ENCODE peak calls at places on chromosomes 11 and 22, in four cellular contexts. One of them, this sample, is unnamed.

GRCh38 chr22:30279389-30279788 is 9.9 kb downstream of the CASTOR1 start:
- DNase-seq in GM23248: peak; percentile 87
- DNase-seq in IMR-90: no peak
- DNase-seq in heart right ventricle: peak; percentile 58
- DNase-seq in this sample: no peak

GRCh38 chr11:121318848-121319834 is 26.6 kb downstream of the SC5D start:
- DNase-seq in heart right ventricle: no peak
- DNase-seq in GM23248: peak; percentile 74
- DNase-seq in IMR-90: peak; percentile 56
- DNase-seq in this sample: no peak

GRCh38 chr11:46298699-46299424 is 21.4 kb downstream of the CREB3L1 start:
- DNase-seq in heart right ventricle: no peak
- DNase-seq in GM23248: peak; percentile 93
- DNase-seq in IMR-90: peak; percentile 93
- DNase-seq in this sample: no peak

GRCh38 chr22:44365832-44366231 is 53.1 kb upstream of the SHISAL1 start:
- DNase-seq in IMR-90: no peak
- DNase-seq in heart right ventricle: no peak
- DNase-seq in GM23248: no peak
- DNase-seq in this sample: no peak

GRCh38 chr11:15341587-15341986 is 226.9 kb downstream of the INSC start:
- DNase-seq in IMR-90: no peak
- DNase-seq in GM23248: no peak
- DNase-seq in heart right ventricle: no peak
- DNase-seq in this sample: no peak

GRCh38 chr22:44566911-44567310 is 68.9 kb upstream of the RTL6 start:
- DNase-seq in heart right ventricle: no peak
- DNase-seq in GM23248: no peak
- DNase-seq in IMR-90: no peak
- DNase-seq in this sample: no peak

GRCh38 chr22:19942071-19942885 is 660 bp upstream of the TXNRD2 start:
- DNase-seq in IMR-90: peak; percentile 69
- DNase-seq in heart right ventricle: no peak
- DNase-seq in GM23248: peak; percentile 82
- DNase-seq in this sample: no peak

GRCh38 chr11:1739576-1739975 is 10.8 kb downstream of the IFITM10 start:
- DNase-seq in heart right ventricle: no peak
- DNase-seq in IMR-90: no peak
- DNase-seq in GM23248: no peak
- DNase-seq in this sample: no peak

GRCh38 chr22:25081409-25081824 is 118.2 kb upstream of the CRYBB3 start:
- DNase-seq in heart right ventricle: no peak
- DNase-seq in GM23248: peak; percentile 41
- DNase-seq in IMR-90: peak; percentile 4
- DNase-seq in this sample: no peak

GRCh38 chr11:105144887-105145286 is 5.3 kb upstream of the CARD18 start:
- DNase-seq in IMR-90: peak; percentile 89
- DNase-seq in heart right ventricle: no peak
- DNase-seq in GM23248: peak; percentile 80
- DNase-seq in this sample: no peak

GRCh38 chr11:74680035-74680671 is 51.1 kb downstream of the CHRDL2 start:
- DNase-seq in GM23248: no peak
- DNase-seq in heart right ventricle: no peak
- DNase-seq in IMR-90: no peak
- DNase-seq in this sample: no peak

GRCh38 chr22:37211853-37212173 is 464 bp downstream of the SSTR3 start:
- DNase-seq in GM23248: no peak
- DNase-seq in heart right ventricle: no peak
- DNase-seq in IMR-90: no peak
- DNase-seq in this sample: no peak

GRCh38 chr11:41954034-41954433 is 494.6 kb upstream of the LRRC4C start:
- DNase-seq in heart right ventricle: no peak
- DNase-seq in GM23248: peak; percentile 0
- DNase-seq in IMR-90: no peak
- DNase-seq in this sample: no peak

GRCh38 chr11:128302425-128303186 is 284.8 kb downstream of the ETS1 start:
- DNase-seq in GM23248: no peak
- DNase-seq in IMR-90: no peak
- DNase-seq in heart right ventricle: no peak
- DNase-seq in this sample: no peak

GRCh38 chr11:128575174-128575955 is 12.0 kb downstream of the ETS1 start:
- DNase-seq in heart right ventricle: no peak
- DNase-seq in GM23248: no peak
- DNase-seq in IMR-90: no peak
- DNase-seq in this sample: no peak

GRCh38 chr11:6735306-6735705 is 36.5 kb downstream of the OR2AG2 start:
- DNase-seq in IMR-90: no peak
- DNase-seq in heart right ventricle: no peak
- DNase-seq in GM23248: peak; percentile 58
- DNase-seq in this sample: no peak

GRCh38 chr11:33039274-33040126 is at the start of gene TCP11L1:
- DNase-seq in heart right ventricle: peak; percentile 96
- DNase-seq in GM23248: peak; percentile 92
- DNase-seq in IMR-90: peak; percentile 93
- DNase-seq in this sample: peak; percentile 84

GRCh38 chr22:41910050-41910598 is 4.8 kb downstream of the SHISA8 start:
- DNase-seq in IMR-90: no peak
- DNase-seq in heart right ventricle: peak; percentile 52
- DNase-seq in GM23248: peak; percentile 29
- DNase-seq in this sample: no peak

GRCh38 chr22:47007496-47007895 is 245.0 kb downstream of the TBC1D22A start:
- DNase-seq in IMR-90: no peak
- DNase-seq in heart right ventricle: no peak
- DNase-seq in GM23248: no peak
- DNase-seq in this sample: no peak

GRCh38 chr22:38286915-38287669 is 14.3 kb upstream of the TMEM184B start:
- DNase-seq in GM23248: no peak
- DNase-seq in IMR-90: no peak
- DNase-seq in heart right ventricle: no peak
- DNase-seq in this sample: no peak

GRCh38 chr11:72750556-72751292 is 1.5 kb downstream of the ARAP1 start:
- DNase-seq in IMR-90: no peak
- DNase-seq in heart right ventricle: no peak
- DNase-seq in GM23248: no peak
- DNase-seq in this sample: no peak

DNA sequence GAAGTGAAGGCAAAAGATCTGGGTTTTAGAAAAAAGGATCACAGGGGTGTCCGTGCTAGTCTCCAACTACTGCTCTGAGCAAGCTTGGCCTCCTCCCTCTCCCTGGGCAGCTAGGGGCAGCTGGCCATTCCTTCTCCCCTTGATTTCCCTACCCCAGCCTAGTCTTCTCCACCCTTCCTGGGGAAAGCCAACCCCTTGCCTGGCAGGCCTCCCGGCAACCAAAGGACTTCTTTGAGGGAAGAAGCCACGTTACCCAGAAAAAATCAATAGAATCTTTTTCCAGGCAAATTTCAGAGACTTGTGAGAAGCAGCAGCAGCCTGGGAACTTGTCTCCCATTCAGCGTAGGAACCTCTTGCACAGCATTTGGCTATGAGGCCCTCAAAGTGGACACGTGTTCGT is 91.5 kb downstream of the MIAT start:
- DNase-seq in heart right ventricle: no peak
- DNase-seq in IMR-90: no peak
- DNase-seq in GM23248: peak; percentile 3
- DNase-seq in this sample: peak; percentile 12
- H3K27ac ChIP-seq in heart right ventricle: no peak overlapping the region
- H3K27ac ChIP-seq in IMR-90: no peak overlapping the region
- H3K27ac ChIP-seq in GM23248: no peak overlapping the region
- H3K27ac ChIP-seq in this sample: no peak overlapping the region

GRCh38 chr11:68009391-68010000 is 631 bp upstream of the ALDH3B1 start:
- DNase-seq in IMR-90: peak; percentile 53
- DNase-seq in GM23248: peak; percentile 56
- DNase-seq in heart right ventricle: no peak
- DNase-seq in this sample: no peak
- H3K27ac ChIP-seq in IMR-90: peak overlapping the region; percentile 88
- H3K27ac ChIP-seq in GM23248: peak overlapping the region; percentile 99
- H3K27ac ChIP-seq in heart right ventricle: peak overlapping the region; percentile 95
- H3K27ac ChIP-seq in this sample: peak overlapping the region; percentile 86

GRCh38 chr11:114088216-114088615 is 28.7 kb downstream of the ZBTB16 start:
- DNase-seq in heart right ventricle: no peak
- DNase-seq in IMR-90: no peak
- DNase-seq in GM23248: no peak
- DNase-seq in this sample: no peak
- H3K27ac ChIP-seq in heart right ventricle: peak overlapping the region; percentile 20
- H3K27ac ChIP-seq in IMR-90: no peak overlapping the region
- H3K27ac ChIP-seq in GM23248: no peak overlapping the region
- H3K27ac ChIP-seq in this sample: peak overlapping the region; percentile 75

GRCh38 chr11:12183827-12184620 is 73.6 kb downstream of the MICAL2 start:
- DNase-seq in heart right ventricle: no peak
- DNase-seq in GM23248: no peak
- DNase-seq in IMR-90: no peak
- DNase-seq in this sample: no peak
- H3K27ac ChIP-seq in heart right ventricle: peak overlapping the region; percentile 67
- H3K27ac ChIP-seq in GM23248: peak overlapping the region; percentile 96
- H3K27ac ChIP-seq in IMR-90: peak overlapping the region; percentile 84
- H3K27ac ChIP-seq in this sample: no peak overlapping the region

GRCh38 chr11:626475-627272 is at the start of gene SCT:
- DNase-seq in IMR-90: no peak
- DNase-seq in heart right ventricle: no peak
- DNase-seq in GM23248: no peak
- DNase-seq in this sample: no peak
- H3K27ac ChIP-seq in IMR-90: no peak within 1 kb of the TSS
- H3K27ac ChIP-seq in heart right ventricle: no peak within 1 kb of the TSS
- H3K27ac ChIP-seq in GM23248: no peak within 1 kb of the TSS
- H3K27ac ChIP-seq in this sample: no peak within 1 kb of the TSS

GRCh38 chr11:57323503-57324153 is 1.1 kb downstream of the TNKS1BP1 start:
- DNase-seq in IMR-90: peak; percentile 40
- DNase-seq in heart right ventricle: no peak
- DNase-seq in GM23248: peak; percentile 83
- DNase-seq in this sample: no peak
- H3K27ac ChIP-seq in IMR-90: peak overlapping the region; percentile 99
- H3K27ac ChIP-seq in heart right ventricle: peak overlapping the region; percentile 93
- H3K27ac ChIP-seq in GM23248: peak overlapping the region; percentile 99
- H3K27ac ChIP-seq in this sample: peak overlapping the region; percentile 77

GRCh38 chr22:35406443-35406842 is 6.5 kb downstream of the MCM5 start:
- DNase-seq in IMR-90: no peak
- DNase-seq in GM23248: no peak
- DNase-seq in heart right ventricle: no peak
- DNase-seq in this sample: no peak
- H3K27ac ChIP-seq in IMR-90: no peak overlapping the region
- H3K27ac ChIP-seq in GM23248: no peak overlapping the region
- H3K27ac ChIP-seq in heart right ventricle: no peak overlapping the region
- H3K27ac ChIP-seq in this sample: no peak overlapping the region

DNA sequence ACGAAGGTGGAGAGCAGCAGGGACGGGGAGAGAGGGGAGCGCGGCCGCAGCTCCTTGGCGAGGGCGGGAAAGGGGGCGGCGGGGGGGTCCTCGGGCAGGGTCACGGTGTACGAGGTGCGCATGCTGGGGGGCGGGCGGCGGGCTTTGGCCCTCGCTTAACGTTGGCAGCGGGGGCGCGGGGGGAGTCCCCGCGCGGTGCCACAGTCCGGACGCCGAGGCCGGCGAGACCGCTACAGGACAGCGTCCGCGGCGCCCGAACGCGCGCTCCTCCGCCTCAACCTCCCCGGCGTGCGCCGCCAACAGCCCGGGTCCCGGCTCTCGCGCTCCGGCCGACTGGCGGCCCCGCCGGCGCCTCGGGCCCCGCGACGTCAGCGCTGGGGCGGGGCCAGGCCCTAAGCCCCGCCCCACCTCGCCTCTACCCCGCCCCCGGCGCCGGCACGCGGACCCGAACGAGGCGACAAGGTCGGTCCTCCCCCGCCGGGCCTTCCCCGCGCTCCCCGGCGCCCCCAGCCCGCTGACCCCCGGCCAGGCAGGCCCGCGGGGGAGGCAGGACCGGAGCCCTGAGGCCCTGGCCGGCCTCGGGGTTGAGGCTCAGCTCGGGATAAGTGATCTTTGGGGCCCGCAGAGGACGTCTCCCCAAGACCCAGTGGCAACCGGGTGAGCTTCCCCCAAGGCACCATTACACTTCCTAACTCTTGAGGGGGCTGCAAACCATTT is 17.5 kb downstream of the USP2 start:
- DNase-seq in IMR-90: no peak
- DNase-seq in heart right ventricle: peak; percentile 79
- DNase-seq in GM23248: peak; percentile 73
- DNase-seq in this sample: no peak
- H3K27ac ChIP-seq in IMR-90: no peak overlapping the region
- H3K27ac ChIP-seq in heart right ventricle: peak overlapping the region; percentile 83
- H3K27ac ChIP-seq in GM23248: no peak overlapping the region
- H3K27ac ChIP-seq in this sample: peak overlapping the region; percentile 76

DNA sequence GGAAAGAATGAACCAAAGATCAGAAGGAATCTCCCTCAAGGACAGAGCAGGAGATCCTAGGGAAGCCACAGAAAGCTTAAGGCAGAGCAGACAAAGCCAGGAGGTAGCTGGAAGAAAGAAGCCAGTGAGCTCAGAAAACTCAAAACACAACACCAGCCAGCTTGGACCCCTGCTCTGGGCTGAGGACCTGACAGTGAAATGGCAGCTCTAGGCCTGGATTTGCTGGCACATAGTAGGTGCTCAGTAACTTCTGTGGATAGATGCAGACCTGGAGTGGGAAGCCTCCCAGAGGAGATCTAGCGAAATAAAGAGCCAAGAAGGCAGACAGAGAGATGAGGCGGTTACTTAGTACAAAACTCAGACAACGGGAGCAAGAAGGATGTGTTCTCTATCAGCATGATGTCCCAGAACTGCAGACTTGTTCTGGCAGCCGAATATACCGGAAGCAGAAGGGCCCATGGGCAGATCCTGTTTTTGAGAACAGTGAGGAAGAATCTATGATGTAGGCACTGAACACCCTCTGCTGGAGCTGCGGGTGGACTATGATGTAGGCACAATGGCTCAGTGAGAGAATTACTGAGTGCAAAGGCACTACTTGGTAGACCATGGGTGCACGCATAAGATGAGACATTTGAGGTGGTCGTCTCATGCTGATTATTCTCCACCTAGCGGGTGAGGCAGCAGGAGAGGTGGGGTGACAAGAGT is 4.8 kb downstream of the ROBO4 start:
- DNase-seq in heart right ventricle: no peak
- DNase-seq in IMR-90: no peak
- DNase-seq in GM23248: no peak
- DNase-seq in this sample: no peak
- H3K27ac ChIP-seq in heart right ventricle: no peak overlapping the region
- H3K27ac ChIP-seq in IMR-90: no peak overlapping the region
- H3K27ac ChIP-seq in GM23248: no peak overlapping the region
- H3K27ac ChIP-seq in this sample: no peak overlapping the region